ENCODE peak calls at places on chromosomes 6 and 20, in six cellular contexts. M is GM12878, C is HepG2, P is Panc1, Z is SK-N-SH, R is H1. O is an unnamed sample.

GRCh38 chr6:5981274-5982026 is 25.3 kb downstream of the NRN1 start:
- DNase-seq in M (no peak), C (no peak), P (no peak), Z (no peak), R (no peak), O (no peak)

GRCh38 chr6:138030872-138031271 is 76.3 kb downstream of the PERP start:
- DNase-seq in M (no peak), C (no peak), P (no peak), Z (no peak), R (no peak), O (no peak)

GRCh38 chr6:47743744-47744143 is 38.1 kb upstream of the OPN5 start:
- DNase-seq in M (no peak), C (no peak), P (no peak), Z (no peak), R (no peak), O (no peak)

GRCh38 chr6:157244780-157245179 is 78.5 kb downstream of the TMEM242 start:
- DNase-seq in M (no peak), C (no peak), P (no peak), Z (no peak), R (no peak), O (no peak)

GRCh38 chr6:5110246-5110645 is 25.1 kb downstream of the PPP1R3G start:
- DNase-seq in M (no peak), C (no peak), P (no peak), Z (no peak), R (no peak), O (no peak)

GRCh38 chr20:20593447-20594170 is 118.8 kb downstream of the RALGAPA2 start:
- DNase-seq in M (no peak), C (peak; percentile 71), P (peak; percentile 17), Z (peak; percentile 49), R (peak; percentile 61), O (peak; percentile 18)

GRCh38 chr6:10312445-10312844 is 102.4 kb downstream of the TFAP2A start:
- DNase-seq in M (no peak), C (no peak), P (no peak), Z (no peak), R (no peak), O (no peak)

GRCh38 chr6:29696147-29697129 is 15.5 kb upstream of the ZFP57 start:
- DNase-seq in M (no peak), C (no peak), P (no peak), Z (no peak), R (peak; percentile 66), O (no peak)

GRCh38 chr20:7415427-7415826 is 524.8 kb downstream of the HAO1 start:
- DNase-seq in M (no peak), C (no peak), P (no peak), Z (no peak), R (no peak), O (no peak)

GRCh38 chr6:7048859-7049258 is 58.9 kb upstream of the RREB1 start:
- DNase-seq in M (no peak), C (no peak), P (no peak), Z (no peak), R (no peak), O (no peak)

GRCh38 chr6:51960419-51960818 is 127.0 kb downstream of the PKHD1 start:
- DNase-seq in M (no peak), C (no peak), P (no peak), Z (no peak), R (no peak), O (no peak)

GRCh38 chr20:23147647-23147963 is 61.5 kb upstream of the CD93 start:
- DNase-seq in M (no peak), C (no peak), P (no peak), Z (no peak), R (no peak), O (no peak)

GRCh38 chr6:75791881-75792280 is 42.8 kb downstream of the MYO6 start:
- DNase-seq in M (no peak), C (no peak), P (peak; percentile 8), Z (no peak), R (no peak), O (peak; percentile 24)

GRCh38 chr6:11585426-11586016 is 48.0 kb downstream of the TMEM170B start:
- DNase-seq in M (peak; percentile 32), C (peak; percentile 55), P (peak; percentile 36), Z (peak; percentile 51), R (no peak), O (peak; percentile 44)

GRCh38 chr6:154536255-154536654 is 25.8 kb upstream of the CNKSR3 start:
- DNase-seq in M (no peak), C (no peak), P (no peak), Z (no peak), R (no peak), O (no peak)

GRCh38 chr6:27797960-27798359 is 114.2 kb downstream of the OR2B2 start:
- DNase-seq in M (no peak), C (no peak), P (no peak), Z (no peak), R (no peak), O (no peak)

GRCh38 chr20:19015890-19016465 is 196.5 kb upstream of the SLC24A3 start:
- DNase-seq in M (no peak), C (no peak), P (no peak), Z (no peak), R (peak; percentile 30), O (no peak)

GRCh38 chr6:109002100-109002697 is 92.4 kb downstream of the SESN1 start:
- DNase-seq in M (no peak), C (no peak), P (no peak), Z (no peak), R (no peak), O (no peak)

GRCh38 chr6:23855497-23856116 is 270.4 kb upstream of the NRSN1 start:
- DNase-seq in M (no peak), C (no peak), P (no peak), Z (no peak), R (no peak), O (no peak)

GRCh38 chr6:2353412-2354137 is 108.2 kb upstream of the GMDS start:
- DNase-seq in M (peak; percentile 8), C (peak; percentile 79), P (peak; percentile 39), Z (peak; percentile 58), R (peak; percentile 76), O (peak; percentile 48)

GRCh38 chr6:39998126-39998525 is 63.9 kb upstream of the MOCS1 start:
- DNase-seq in M (no peak), C (no peak), P (no peak), Z (no peak), R (no peak), O (no peak)

GRCh38 chr6:39997101-39997635 is 62.9 kb upstream of the MOCS1 start:
- DNase-seq in M (no peak), C (no peak), P (no peak), Z (no peak), R (no peak), O (no peak)

GRCh38 chr6:40000964-40001515 is 66.8 kb upstream of the MOCS1 start:
- DNase-seq in M (no peak), C (no peak), P (no peak), Z (no peak), R (no peak), O (no peak)

GRCh38 chr6:39995633-39996032 is 61.4 kb upstream of the MOCS1 start:
- DNase-seq in M (no peak), C (no peak), P (no peak), Z (no peak), R (no peak), O (no peak)

GRCh38 chr6:39999006-39999867 is 65.0 kb upstream of the MOCS1 start:
- DNase-seq in M (no peak), C (no peak), P (no peak), Z (no peak), R (no peak), O (no peak)
- TF ChIP-seq SIN3A in M (no peak), C (no peak), P (no peak), Z (no peak), R (no peak), O (no peak)

GRCh38 chr20:37543828-37544227 is 16.2 kb upstream of the BLCAP start:
- DNase-seq in M (no peak), C (peak; percentile 70), P (no peak), Z (peak; percentile 52), R (no peak), O (no peak)
- TF ChIP-seq SIN3A in M (no peak), C (no peak), P (no peak), Z (no peak), R (no peak), O (no peak)

GRCh38 chr6:63249875-63250482 is 38.7 kb downstream of the FKBP1C start:
- DNase-seq in M (no peak), C (no peak), P (no peak), Z (no peak), R (no peak), O (no peak)

GRCh38 chr6:63245908-63246307 is 34.6 kb downstream of the FKBP1C start:
- DNase-seq in M (no peak), C (peak; percentile 40), P (no peak), Z (no peak), R (no peak), O (peak; percentile 3)

DNA sequence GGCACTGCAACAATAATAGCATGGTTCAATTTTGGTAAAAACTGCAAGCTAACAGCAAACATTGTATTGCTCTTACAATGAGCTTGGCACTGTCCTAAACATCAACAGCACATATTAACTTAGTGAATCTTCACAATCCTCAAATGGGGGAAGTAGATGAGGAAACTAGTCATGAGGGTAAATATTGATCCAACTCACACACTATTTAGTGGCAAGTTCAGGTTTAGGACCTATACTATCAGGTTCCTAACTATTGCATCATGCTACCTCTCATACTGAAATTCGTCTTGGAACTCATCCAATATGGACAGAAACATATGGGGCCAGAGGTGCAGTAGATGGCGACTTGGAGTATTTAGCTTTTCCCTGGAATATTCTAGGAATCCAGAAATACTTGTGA is 34.2 kb downstream of the FKBP1C start:
- DNase-seq in M (no peak), C (peak; percentile 51), P (no peak), Z (no peak), R (no peak), O (no peak)
- TF ChIP-seq SIN3A in M (no peak), C (no peak), P (no peak), Z (no peak), R (no peak), O (no peak)

GRCh38 chr6:81759782-81760181 is 7.3 kb upstream of the TENT5A start:
- DNase-seq in M (no peak), C (no peak), P (no peak), Z (no peak), R (no peak), O (no peak)
- TF ChIP-seq SIN3A in M (no peak), C (no peak), P (no peak), Z (no peak), R (no peak), O (no peak)

GRCh38 chr20:57391439-57392129 is 388 bp downstream of the RBM38 start:
- DNase-seq in M (no peak), C (no peak), P (no peak), Z (peak; percentile 71), R (no peak), O (no peak)
- TF ChIP-seq SIN3A in M (peak; percentile 30), C (no peak), P (peak; percentile 27), Z (no peak), R (no peak), O (no peak)

GRCh38 chr6:125924169-125924568 is 32.4 kb upstream of the HINT3 start:
- DNase-seq in M (no peak), C (no peak), P (no peak), Z (no peak), R (no peak), O (no peak)
- TF ChIP-seq SIN3A in M (no peak), C (no peak), P (no peak), Z (no peak), R (no peak), O (no peak)

O was measured in HCT116.